ENCODE peak calls at places on chromosomes 13 and 19, in five cellular contexts. J is ELR; Q is naive thymus-derived CD4-positive, alpha-beta T cell; S is progenitor cell of endocrine pancreas; B is lower leg skin. Y is an unnamed sample.

GRCh38 chr19:23957660-23958281 is 43.1 kb downstream of the ZNF726 start:
- DNase-seq in B (no peak), S (no peak), J (peak), Q (no peak), Y (no peak)

GRCh38 chr19:19655051-19655594 is 8.4 kb downstream of the ATP13A1 start:
- DNase-seq in J (no peak), Q (no peak), S (no peak), B (no peak), Y (no peak)

GRCh38 chr19:43778651-43779050 is 2.1 kb downstream of the KCNN4 start:
- DNase-seq in B (no peak), S (no peak), Q (no peak), J (no peak), Y (no peak)

GRCh38 chr19:3098141-3098514 is 4.0 kb downstream of the GNA11 start:
- DNase-seq in Q (no peak), B (no peak), S (no peak), J (no peak), Y (no peak)

GRCh38 chr19:14786421-14786851 is 8.1 kb upstream of the ADGRE2 start:
- DNase-seq in S (no peak), J (peak), Q (peak), B (peak), Y (no peak)

GRCh38 chr13:41352935-41353801 is 42.1 kb downstream of the NAA16 start:
- DNase-seq in B (no peak), Q (peak), S (no peak), J (peak), Y (no peak)

GRCh38 chr19:18577365-18577914 is 5.8 kb downstream of the UBA52 start:
- DNase-seq in S (no peak), B (no peak), Q (no peak), J (no peak), Y (no peak)

GRCh38 chr19:48325265-48325910 is at the start of gene EMP3:
- DNase-seq in B (peak), J (peak), S (no peak), Q (peak), Y (peak)

GRCh38 chr13:114339779-114340534 is 25.7 kb downstream of the CHAMP1 start:
- DNase-seq in J (peak), S (no peak), Q (peak), B (no peak), Y (no peak)

GRCh38 chr19:13484141-13484540 is 22.1 kb downstream of the CACNA1A start:
- DNase-seq in B (no peak), S (no peak), J (no peak), Q (no peak), Y (no peak)

GRCh38 chr19:16588089-16588823 is 16.0 kb upstream of the SLC35E1 start:
- DNase-seq in Q (peak), S (no peak), B (no peak), J (no peak), Y (no peak)

GRCh38 chr13:76865996-76866503 is 20.2 kb downstream of the KCTD12 start:
- DNase-seq in J (no peak), B (no peak), Q (no peak), S (no peak), Y (no peak)

GRCh38 chr19:56291857-56292256 is 19.3 kb downstream of the EDDM13 start:
- DNase-seq in B (no peak), J (peak), S (no peak), Q (no peak), Y (no peak)

GRCh38 chr19:38434549-38435051 is 1.1 kb downstream of the RYR1 start:
- DNase-seq in Q (no peak), B (no peak), J (no peak), S (no peak), Y (no peak)

GRCh38 chr13:32309312-32309711 is 5.9 kb downstream of the ZAR1L start:
- DNase-seq in B (no peak), S (no peak), J (no peak), Q (no peak), Y (no peak)

GRCh38 chr13:93948523-93948922 is 531.0 kb downstream of the DCT start:
- DNase-seq in B (no peak), Q (no peak), J (no peak), S (no peak), Y (no peak)

GRCh38 chr13:44259045-44260042 is 114.3 kb upstream of the SERP2 start:
- DNase-seq in J (peak), Q (peak), B (peak), S (no peak), Y (no peak)

GRCh38 chr13:35057858-35058257 is 115.8 kb downstream of the NBEA start:
- DNase-seq in S (no peak), B (no peak), Q (no peak), J (no peak), Y (no peak)

GRCh38 chr13:76894401-76895110 is 8.4 kb upstream of the KCTD12 start:
- DNase-seq in B (no peak), S (no peak), J (no peak), Q (no peak), Y (no peak)

GRCh38 chr19:44677019-44677809 is 5.9 kb downstream of the CEACAM19 start:
- DNase-seq in Q (no peak), S (no peak), J (peak), B (no peak), Y (no peak)

GRCh38 chr13:48038763-48039162 is 1.2 kb downstream of the NUDT15 start:
- DNase-seq in Q (no peak), B (no peak), S (no peak), J (peak), Y (no peak)

GRCh38 chr13:26401578-26402021 is 147.7 kb downstream of the CDK8 start:
- DNase-seq in B (no peak), Q (no peak), J (no peak), S (no peak), Y (no peak)

GRCh38 chr19:2887391-2887914 is 13.3 kb upstream of the ZNF57 start:
- DNase-seq in J (peak), B (no peak), S (no peak), Q (peak), Y (no peak)

GRCh38 chr13:65585346-65585745 is 1644.8 kb downstream of the PCDH9 start:
- DNase-seq in Q (no peak), J (no peak), B (no peak), S (no peak), Y (no peak)

GRCh38 chr19:40555978-40556689 is 20.5 kb upstream of the SHKBP1 start:
- DNase-seq in Q (no peak), B (no peak), S (no peak), J (no peak), Y (no peak)

GRCh38 chr13:75398072-75398471 is 83.9 kb downstream of the TBC1D4 start:
- DNase-seq in J (no peak), Q (no peak), B (no peak), S (no peak), Y (no peak)

GRCh38 chr13:91468301-91468700 is 69.9 kb downstream of the GPC5 start:
- DNase-seq in J (peak), S (no peak), Q (no peak), B (no peak), Y (no peak)

GRCh38 chr13:35014606-35015005 is 72.5 kb downstream of the NBEA start:
- DNase-seq in S (no peak), J (no peak), Q (no peak), B (no peak), Y (no peak)

GRCh38 chr13:78595819-78596700 is 7.3 kb downstream of the POU4F1 start:
- DNase-seq in B (no peak), Q (no peak), J (no peak), S (no peak), Y (no peak)

Y was measured in omental fat pad.